ENCODE peak calls at places on chromosomes 12 and 14, in six cellular contexts. Z is NCI-H1417; O is NCI-H446 treated with DMSO at 0.1 percent for 48 hours; B is pancreas; D is breast epithelium; F is stimulated activated CD8-positive, alpha-beta memory T cell treated with anti-CD3 and anti-CD28 coated beads, Interleukin-2, amount 100 ng/mL, for 1 hour. N is an unnamed sample.
A peak's percentile ranks its signal among the peaks of the same experiment; 100 is the strongest.

GRCh38 chr12:47276253-47277070 is 196.7 kb upstream of the AMIGO2 start:
- DNase-seq in Z (peak; percentile 27), F (peak; percentile 7), D (peak; percentile 63), B (no peak), O (no peak), N (no peak)

GRCh38 chr12:112191840-112192321 is 66.5 kb downstream of the TRAFD1 start:
- DNase-seq in O (no peak), D (peak; percentile 80), Z (no peak), F (no peak), B (no peak), N (no peak)

GRCh38 chr12:58888131-58888783 is 32.0 kb downstream of the LRIG3 start:
- DNase-seq in Z (peak; percentile 85), D (peak; percentile 63), O (peak; percentile 96), B (no peak), F (no peak), N (no peak)

GRCh38 chr14:91911474-91912032 is 35.9 kb downstream of the FBLN5 start:
- DNase-seq in F (no peak), O (no peak), Z (peak; percentile 56), D (no peak), B (no peak), N (no peak)

GRCh38 chr12:69475237-69475984 is 5.2 kb downstream of the FRS2 start:
- DNase-seq in F (no peak), O (no peak), B (no peak), Z (peak; percentile 30), D (no peak), N (no peak)

GRCh38 chr12:122847921-122848421 is 12.7 kb downstream of the HIP1R start:
- DNase-seq in B (no peak), F (no peak), O (no peak), D (no peak), Z (no peak), N (no peak)

GRCh38 chr12:132147423-132148367 is 3.4 kb downstream of the NOC4L start:
- DNase-seq in D (no peak), Z (no peak), O (no peak), B (peak; percentile 80), F (no peak), N (no peak)

GRCh38 chr12:121983546-121984205 is 38.0 kb upstream of the BCL7A start:
- DNase-seq in Z (no peak), F (no peak), O (no peak), B (no peak), D (no peak), N (no peak)

GRCh38 chr12:95516757-95517156 is 34.5 kb downstream of the USP44 start:
- DNase-seq in B (no peak), D (no peak), F (no peak), Z (no peak), O (no peak), N (no peak)

GRCh38 chr12:79927772-79928474 is 7.0 kb downstream of the PPP1R12A start:
- DNase-seq in B (no peak), Z (no peak), O (no peak), F (peak; percentile 31), D (no peak), N (no peak)

GRCh38 chr14:38207830-38208815 is at the start of gene SSTR1:
- DNase-seq in F (no peak), O (no peak), B (peak; percentile 91), D (no peak), Z (peak; percentile 75), N (no peak)

GRCh38 chr12:32671930-32672785 is 6.9 kb upstream of the DNM1L start:
- DNase-seq in D (no peak), F (no peak), O (peak; percentile 81), Z (peak; percentile 96), B (no peak), N (peak; percentile 20)

GRCh38 chr14:81169711-81170103 is 51.1 kb downstream of the GTF2A1 start:
- DNase-seq in F (no peak), B (peak; percentile 59), Z (peak; percentile 56), O (no peak), D (peak; percentile 27), N (no peak)

GRCh38 chr14:101360045-101360931 is 201.0 kb upstream of the DIO3 start:
- DNase-seq in Z (peak; percentile 64), F (no peak), O (no peak), B (no peak), D (peak; percentile 19), N (peak; percentile 97)

GRCh38 chr14:80403036-80403435 is 191.7 kb upstream of the DIO2 start:
- DNase-seq in Z (no peak), D (no peak), F (no peak), O (no peak), B (no peak), N (no peak)

GRCh38 chr12:102542816-102543448 is 62.6 kb upstream of the IGF1 start:
- DNase-seq in D (no peak), B (no peak), O (no peak), F (no peak), Z (no peak), N (no peak)

GRCh38 chr12:18578191-18578590 is 159.6 kb downstream of the PLCZ1 start:
- DNase-seq in F (no peak), D (no peak), O (no peak), B (no peak), Z (no peak), N (no peak)

GRCh38 chr14:101588990-101589389 is 27.7 kb downstream of the DIO3 start:
- DNase-seq in O (no peak), F (no peak), D (no peak), Z (no peak), B (peak; percentile 13), N (no peak)

GRCh38 chr14:102442241-102443211 is 67.0 kb downstream of the ANKRD9 start:
- DNase-seq in D (no peak), O (peak; percentile 7), F (no peak), Z (no peak), B (no peak), N (no peak)

GRCh38 chr12:19665105-19665900 is 226.0 kb downstream of the AEBP2 start:
- DNase-seq in F (no peak), Z (no peak), D (no peak), B (no peak), O (peak; percentile 11), N (no peak)

GRCh38 chr14:97602438-97603117 is 805.4 kb downstream of the VRK1 start:
- DNase-seq in F (peak; percentile 46), O (no peak), Z (no peak), B (no peak), D (no peak), N (no peak)

GRCh38 chr14:70254476-70254961 is 65.8 kb upstream of the SLC8A3 start:
- DNase-seq in D (peak; percentile 25), O (no peak), B (peak; percentile 95), F (no peak), Z (peak; percentile 81), N (no peak)

GRCh38 chr14:50058112-50058511 is 58.3 kb downstream of the VCPKMT start:
- DNase-seq in B (no peak), O (no peak), Z (no peak), F (no peak), D (no peak), N (no peak)

N was measured in vagina.